ENCODE peak calls at places on chromosomes 7 and 10, in seven cellular contexts. Y, C, E, Z, K, N and G are unnamed samples.

GRCh38 chr7:115135769-115136410 is 214.0 kb downstream of the MDFIC start:
- DNase-seq in C (no peak), Y (no peak), N (no peak), Z (peak; percentile 22), K (no peak), E (no peak), G (no peak)

GRCh38 chr7:44767912-44768662 is 19.4 kb downstream of the ZMIZ2 start:
- DNase-seq in E (peak; percentile 91), C (peak; percentile 93), N (peak; percentile 55), Z (peak; percentile 27), Y (no peak), K (no peak), G (no peak)

GRCh38 chr7:129606801-129607200 is 4.7 kb upstream of the NRF1 start:
- DNase-seq in C (no peak), Z (no peak), K (no peak), E (no peak), Y (no peak), N (no peak), G (no peak)

GRCh38 chr10:77281719-77282118 is 355.9 kb downstream of the KCNMA1 start:
- DNase-seq in E (no peak), N (no peak), Z (no peak), C (no peak), K (no peak), Y (no peak), G (no peak)

GRCh38 chr10:102352066-102352715 is 43.3 kb upstream of the NFKB2 start:
- DNase-seq in Y (no peak), K (peak; percentile 69), E (peak; percentile 55), Z (peak; percentile 83), C (peak; percentile 70), N (peak; percentile 57), G (no peak)

GRCh38 chr10:116974442-116975005 is 30.5 kb downstream of the SHTN1 start:
- DNase-seq in E (no peak), Z (no peak), Y (no peak), N (no peak), C (no peak), K (no peak), G (no peak)

GRCh38 chr10:72980348-72980747 is 25.7 kb upstream of the PLA2G12B start:
- DNase-seq in K (no peak), Y (no peak), N (no peak), Z (no peak), E (no peak), C (no peak), G (no peak)

GRCh38 chr7:117041007-117041406 is 87.7 kb downstream of the ST7 start:
- DNase-seq in E (no peak), N (no peak), C (no peak), Z (no peak), K (no peak), Y (no peak), G (no peak)

GRCh38 chr10:133123050-133123745 is 35.5 kb downstream of the ADGRA1 start:
- DNase-seq in K (no peak), C (no peak), E (peak; percentile 4), N (no peak), Z (no peak), Y (no peak), G (no peak)

GRCh38 chr7:82164813-82165212 is 278.8 kb downstream of the CACNA2D1 start:
- DNase-seq in E (no peak), C (no peak), N (no peak), K (no peak), Z (peak; percentile 25), Y (no peak), G (no peak)

GRCh38 chr10:28975891-28976471 is 298.7 kb downstream of the BAMBI start:
- DNase-seq in Y (peak; percentile 66), Z (peak; percentile 34), N (no peak), E (no peak), K (no peak), C (no peak), G (no peak)

GRCh38 chr7:18468794-18469193 is 26.8 kb upstream of the HDAC9 start:
- DNase-seq in N (no peak), Z (no peak), Y (no peak), K (no peak), E (no peak), C (no peak), G (no peak)

GRCh38 chr10:117541405-117541908 is 1.1 kb upstream of the EMX2 start:
- DNase-seq in Z (peak; percentile 90), K (no peak), E (no peak), N (no peak), Y (no peak), C (no peak), G (peak; percentile 64)

DNA sequence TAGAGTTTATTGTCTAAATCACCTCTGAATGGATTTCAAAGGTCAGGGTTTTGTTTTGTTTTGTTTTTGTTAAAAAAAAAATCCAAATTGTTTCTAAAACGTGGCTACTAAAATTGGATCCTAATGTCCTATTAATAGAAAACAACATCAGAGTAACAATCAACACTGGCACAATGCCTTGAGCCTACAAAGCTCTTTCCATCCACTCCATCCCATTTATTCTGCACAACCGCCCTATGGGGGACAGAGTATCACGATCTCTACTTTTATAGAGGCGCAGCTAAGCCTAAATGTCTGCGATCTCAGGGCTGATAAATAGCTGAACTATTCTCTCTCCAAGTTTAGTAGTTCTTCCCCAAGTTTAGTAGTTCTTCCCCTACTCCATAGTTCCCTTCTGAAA is 78.8 kb downstream of the FGFR2 start:
- DNase-seq in E (no peak), Y (no peak), K (no peak), N (no peak), Z (no peak), C (no peak), G (no peak)
- H3K27ac ChIP-seq in E (no peak overlapping the region), Y (peak overlapping the region; percentile 8), K (no peak overlapping the region), N (no peak overlapping the region), Z (no peak overlapping the region), C (peak overlapping the region; percentile 51), G (no peak overlapping the region)

GRCh38 chr10:44195120-44196007 is 189.5 kb downstream of the CXCL12 start:
- DNase-seq in C (peak; percentile 83), Y (peak; percentile 91), N (peak; percentile 44), Z (no peak), E (peak; percentile 79), K (no peak), G (peak; percentile 80)

GRCh38 chr10:44197646-44198045 is 187.3 kb downstream of the CXCL12 start:
- DNase-seq in Y (peak; percentile 82), Z (no peak), N (no peak), E (no peak), K (no peak), C (no peak), G (no peak)

GRCh38 chr10:44194435-44194834 is 190.5 kb downstream of the CXCL12 start:
- DNase-seq in Z (no peak), Y (peak; percentile 88), E (no peak), K (no peak), C (no peak), N (no peak), G (no peak)

GRCh38 chr10:44196008-44196320 is 188.9 kb downstream of the CXCL12 start:
- DNase-seq in Z (no peak), N (no peak), E (no peak), Y (peak; percentile 90), C (no peak), K (no peak), G (no peak)

DNA sequence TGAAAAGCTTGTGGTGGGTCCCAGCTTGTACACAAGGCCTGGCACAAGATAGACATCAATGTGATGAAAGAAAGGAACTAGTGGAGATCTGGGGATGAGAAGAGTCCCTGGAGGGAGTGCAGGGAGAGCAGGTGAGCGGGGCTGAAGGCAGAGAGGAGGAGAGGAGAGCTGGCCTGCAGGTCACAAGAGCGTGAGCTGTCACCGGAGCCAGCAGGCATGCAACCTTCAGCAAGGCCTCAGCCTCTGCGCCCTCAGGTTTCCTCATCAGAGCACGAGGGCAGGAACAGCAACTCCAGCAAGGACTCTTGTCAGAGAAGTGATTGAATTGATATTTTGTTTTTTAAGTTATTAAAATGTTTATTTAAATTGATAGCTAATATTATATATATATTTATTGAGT is 188.6 kb downstream of the CXCL12 start:
- DNase-seq in Z (no peak), E (no peak), Y (no peak), C (no peak), N (no peak), K (no peak), G (no peak)
- TF ChIP-seq CTCF in Z (no peak), E (no peak), Y (no peak), C (no peak), N (no peak), K (no peak), G (no peak)

GRCh38 chr7:130614449-130614848 is 54.1 kb downstream of the COPG2 start:
- DNase-seq in E (no peak), Z (no peak), C (no peak), N (no peak), Y (no peak), K (no peak), G (no peak)
- H3K27ac ChIP-seq in E (no peak overlapping the region), Z (no peak overlapping the region), C (no peak overlapping the region), N (no peak overlapping the region), Y (no peak overlapping the region), K (no peak overlapping the region), G (no peak overlapping the region)

GRCh38 chr10:24722131-24722675 is 1.5 kb downstream of the ARHGAP21 start:
- DNase-seq in C (no peak), N (no peak), Z (no peak), Y (peak; percentile 84), K (no peak), E (no peak), G (no peak)

GRCh38 chr10:24723386-24723787 is 300 bp downstream of the ARHGAP21 start:
- DNase-seq in Z (peak; percentile 88), K (no peak), E (no peak), Y (no peak), N (peak; percentile 41), C (peak; percentile 66), G (peak; percentile 75)

GRCh38 chr10:24722676-24723385 is 856 bp downstream of the ARHGAP21 start:
- DNase-seq in Z (peak; percentile 88), Y (no peak), E (peak; percentile 70), N (peak; percentile 68), C (peak; percentile 72), K (peak; percentile 37), G (peak; percentile 77)

GRCh38 chr10:24724381-24725228 is 918 bp upstream of the ARHGAP21 start:
- DNase-seq in N (peak; percentile 98), K (peak; percentile 94), Z (peak; percentile 98), Y (peak; percentile 99), C (peak; percentile 99), E (peak; percentile 99), G (peak; percentile 98)

GRCh38 chr10:24723788-24724380 is at the start of gene ARHGAP21:
- DNase-seq in N (peak; percentile 71), K (peak; percentile 47), E (peak; percentile 66), Y (no peak), C (peak; percentile 87), Z (peak; percentile 73), G (peak; percentile 84)
- TF ChIP-seq CTCF in N (no peak), K (no peak), E (peak; percentile 5), Y (no peak), C (no peak), Z (no peak), G (no peak)

GRCh38 chr10:103849212-103849877 is 6.0 kb downstream of the SH3PXD2A start:
- DNase-seq in K (no peak), N (no peak), C (peak; percentile 64), Z (no peak), Y (no peak), E (no peak), G (no peak)

GRCh38 chr10:103849880-103850571 is 5.3 kb downstream of the SH3PXD2A start:
- DNase-seq in E (no peak), Y (no peak), Z (no peak), C (peak; percentile 80), N (no peak), K (no peak), G (no peak)

GRCh38 chr10:103851261-103851660 is 4.1 kb downstream of the SH3PXD2A start:
- DNase-seq in Y (no peak), C (peak; percentile 53), E (no peak), Z (no peak), N (no peak), K (no peak), G (no peak)

GRCh38 chr10:103852189-103852711 is 3.1 kb downstream of the SH3PXD2A start:
- DNase-seq in C (peak; percentile 83), Y (no peak), N (no peak), K (no peak), E (no peak), Z (no peak), G (no peak)

GRCh38 chr10:103850572-103850895 is 4.8 kb downstream of the SH3PXD2A start:
- DNase-seq in E (no peak), C (peak; percentile 74), Y (no peak), N (no peak), Z (no peak), K (no peak), G (peak; percentile 73)
- H3K27ac ChIP-seq in E (no peak overlapping the region), C (peak overlapping the region; percentile 75), Y (peak overlapping the region; percentile 85), N (peak overlapping the region; percentile 82), Z (no peak overlapping the region), K (no peak overlapping the region), G (peak overlapping the region; percentile 86)